ENCODE peak calls at places on chromosomes 11 and 22, in six cellular contexts. V, F, W, I, S and O are unnamed samples.

GRCh38 chr11:8023831-8024555 is 36.9 kb downstream of the EIF3F start:
- DNase-seq in W (no peak), F (no peak), V (no peak), S (no peak), I (no peak), O (no peak)

GRCh38 chr11:63901660-63902059 is 15.3 kb downstream of the RCOR2 start:
- DNase-seq in F (no peak), S (no peak), W (peak), V (no peak), I (no peak), O (peak)

GRCh38 chr22:27635852-27636251 is 165.7 kb downstream of the MN1 start:
- DNase-seq in V (no peak), S (no peak), W (no peak), I (no peak), F (no peak), O (no peak)

GRCh38 chr11:72974487-72975205 is 160.4 kb downstream of the ATG16L2 start:
- DNase-seq in V (no peak), I (no peak), W (no peak), F (no peak), S (no peak), O (no peak)

GRCh38 chr11:94574193-94574961 is 7.2 kb downstream of the PIWIL4 start:
- DNase-seq in I (no peak), F (no peak), W (no peak), V (no peak), S (no peak), O (peak)

GRCh38 chr11:35683728-35684339 is 21.3 kb downstream of the TRIM44 start:
- DNase-seq in W (no peak), S (no peak), I (no peak), V (no peak), F (no peak), O (peak)

GRCh38 chr11:82871646-82872045 is 28.6 kb downstream of the PRCP start:
- DNase-seq in S (no peak), F (no peak), I (no peak), W (no peak), V (no peak), O (no peak)

GRCh38 chr11:77179681-77180080 is 51.6 kb downstream of the MYO7A start:
- DNase-seq in F (no peak), W (no peak), S (no peak), I (no peak), V (no peak), O (no peak)

GRCh38 chr22:49415219-49415951 is 412.3 kb downstream of the BRD1 start:
- DNase-seq in F (no peak), S (no peak), V (no peak), I (no peak), W (no peak), O (no peak)

DNA sequence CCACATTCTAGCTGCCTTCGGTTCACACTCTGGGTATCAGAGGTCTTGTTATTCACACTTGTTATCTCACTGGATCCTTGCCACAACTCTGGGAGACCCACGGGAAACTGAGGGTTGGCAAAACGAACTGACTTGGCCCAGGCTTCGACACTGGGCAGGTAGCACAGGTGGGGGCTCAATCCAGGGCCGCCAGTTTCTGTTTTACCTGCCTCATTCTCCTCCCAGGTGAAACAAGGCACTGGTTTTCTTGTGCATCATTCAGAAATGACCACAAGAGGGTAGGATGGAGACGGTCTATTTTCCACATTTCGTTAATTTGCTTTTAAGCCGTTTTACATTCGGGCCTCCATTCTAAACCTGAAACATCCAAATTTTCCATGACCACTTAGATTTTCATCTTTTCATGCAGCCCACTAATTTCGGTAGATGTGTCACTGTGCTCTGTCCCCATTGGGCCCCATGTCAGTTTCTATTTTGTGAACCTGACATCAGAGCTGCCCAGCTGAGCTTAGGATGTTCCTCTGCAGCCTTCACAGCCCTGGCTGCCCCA is 108.1 kb downstream of the KIAA1671 start:
- DNase-seq in V (peak), S (no peak), I (no peak), F (no peak), W (no peak), O (no peak)
- TF ChIP-seq CTCF in V (peak), S (no peak), I (peak), F (peak), W (no peak), O (no peak)

GRCh38 chr11:113505541-113506375 is 30.6 kb upstream of the DRD2 start:
- DNase-seq in F (peak), I (no peak), W (peak), V (no peak), S (peak), O (peak)

GRCh38 chr11:113505046-113505445 is 29.8 kb upstream of the DRD2 start:
- DNase-seq in V (no peak), W (no peak), F (no peak), S (no peak), I (no peak), O (no peak)

GRCh38 chr11:113506461-113506860 is 31.3 kb upstream of the DRD2 start:
- DNase-seq in I (no peak), W (no peak), V (no peak), F (no peak), S (no peak), O (no peak)

GRCh38 chr11:113507341-113507740 is 32.1 kb upstream of the DRD2 start:
- DNase-seq in F (no peak), V (no peak), S (no peak), I (no peak), W (no peak), O (no peak)

DNA sequence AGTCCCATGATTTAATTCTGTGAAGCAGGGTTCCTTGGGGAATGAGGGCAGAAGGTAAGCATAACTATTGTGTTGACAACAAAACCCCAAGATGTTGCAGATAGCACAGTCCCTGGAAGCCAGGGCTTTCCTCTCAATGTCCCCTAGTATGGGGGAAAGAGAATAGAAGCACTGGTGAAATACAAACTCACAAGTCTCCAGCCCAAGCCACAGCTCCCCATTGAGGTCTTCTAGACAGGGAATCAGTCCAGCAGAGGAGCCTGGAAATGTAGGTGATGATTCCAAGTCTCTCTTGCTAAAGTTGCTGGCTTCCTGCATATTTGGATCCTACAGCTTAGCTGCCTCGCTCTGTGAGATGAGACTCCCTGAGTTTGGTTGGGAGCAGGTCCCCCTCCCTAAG is 31.7 kb upstream of the DRD2 start:
- DNase-seq in W (no peak), F (no peak), I (no peak), V (no peak), S (no peak), O (no peak)
- TF ChIP-seq POLR2A in W (no peak), F (no peak), I (no peak), V (no peak), S (no peak), O (no peak)

DNA sequence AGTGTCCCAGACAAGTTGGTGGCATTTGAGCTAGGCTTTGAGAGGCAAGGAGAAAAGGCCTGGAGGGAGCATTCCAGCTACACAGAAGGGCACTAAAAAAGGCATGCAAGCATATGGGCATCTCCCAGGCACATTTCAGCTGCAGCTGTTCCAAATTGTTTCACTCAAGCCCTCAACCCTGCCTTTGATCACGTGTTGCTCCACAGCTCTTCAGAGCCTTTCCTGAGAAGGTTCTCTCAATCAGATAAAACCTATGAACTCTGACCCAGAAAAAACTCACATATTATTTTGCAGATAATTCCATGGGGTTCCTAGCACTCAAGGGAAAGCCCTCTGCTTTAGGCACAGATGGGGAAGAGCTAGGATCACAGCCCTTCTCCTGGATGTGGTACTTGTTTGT is 24.4 kb upstream of the HSPA8 start:
- DNase-seq in S (no peak), W (no peak), I (no peak), F (no peak), V (no peak), O (no peak)
- TF ChIP-seq MAX in S (no peak), W (no peak), I (no peak), F (no peak), V (no peak), O (no peak)

GRCh38 chr22:17540481-17540880 is 22.8 kb upstream of the SLC25A18 start:
- DNase-seq in S (no peak), I (no peak), V (peak), F (no peak), W (no peak), O (no peak)
- TF ChIP-seq CTCF in S (peak), I (no peak), V (peak), F (no peak), W (no peak), O (peak)

GRCh38 chr22:46110215-46110614 is 40.1 kb upstream of the PPARA start:
- DNase-seq in S (no peak), V (peak), F (no peak), I (no peak), W (no peak), O (peak)
- TF ChIP-seq POLR2A in S (no peak), V (no peak), F (no peak), I (no peak), W (no peak), O (no peak)